ENCODE peak calls at places on chromosomes 3 and 15, in four cellular contexts. N is H1, S is HepG2, R is WTC11. T is an unnamed sample.

GRCh38 chr3:87109431-87109830 is 117.7 kb upstream of the CHMP2B start:
- DNase-seq in R (no peak), N (no peak), S (no peak), T (no peak)

GRCh38 chr3:161066926-161067325 is 38.2 kb downstream of the B3GALNT1 start:
- DNase-seq in S (no peak), R (no peak), N (no peak), T (no peak)

GRCh38 chr15:66625974-66626373 is 60.2 kb upstream of the LCTL start:
- DNase-seq in S (no peak), R (no peak), N (no peak), T (no peak)

GRCh38 chr3:32283304-32283703 is 44.8 kb downstream of the CMTM8 start:
- DNase-seq in S (no peak), N (no peak), R (no peak), T (no peak)

GRCh38 chr3:152302521-152303021 is 33.8 kb downstream of the MBNL1 start:
- DNase-seq in N (no peak), R (no peak), S (peak), T (peak)

GRCh38 chr3:160061525-160061924 is 72.9 kb downstream of the IL12A start:
- DNase-seq in N (no peak), R (no peak), S (no peak), T (no peak)

GRCh38 chr15:77327844-77328529 is 91.9 kb downstream of the PEAK1 start:
- DNase-seq in R (no peak), S (no peak), N (no peak), T (no peak)

GRCh38 chr15:34973512-34973911 is 4.0 kb upstream of the AQR start:
- DNase-seq in S (no peak), N (no peak), R (no peak), T (no peak)

GRCh38 chr3:45988100-45988761 is 7.4 kb downstream of the FYCO1 start:
- DNase-seq in N (no peak), S (no peak), R (no peak), T (no peak)

GRCh38 chr3:30098656-30099454 is 507.5 kb upstream of the TGFBR2 start:
- DNase-seq in R (no peak), N (no peak), S (peak), T (no peak)

GRCh38 chr15:84840741-84841429 is 23.7 kb downstream of the ALPK3 start:
- DNase-seq in R (no peak), S (peak), N (no peak), T (no peak)

GRCh38 chr15:40333922-40334492 is 6.7 kb downstream of the CCDC9B start:
- DNase-seq in S (no peak), R (no peak), N (no peak), T (no peak)

GRCh38 chr15:45637552-45638033 is 2.8 kb downstream of the SQOR start:
- DNase-seq in R (no peak), S (peak), N (no peak), T (peak)

GRCh38 chr3:88991496-88991895 is 115.9 kb upstream of the EPHA3 start:
- DNase-seq in S (no peak), N (no peak), R (no peak), T (no peak)

GRCh38 chr15:57298204-57298603 is 78.1 kb upstream of the CGNL1 start:
- DNase-seq in S (no peak), R (no peak), N (no peak), T (no peak)

GRCh38 chr15:23869391-23869790 is 182.3 kb upstream of the NDN start:
- DNase-seq in N (no peak), R (peak), S (peak), T (no peak)

GRCh38 chr15:40415226-40415625 is 9.6 kb downstream of the IVD start:
- DNase-seq in S (no peak), N (no peak), R (no peak), T (no peak)

GRCh38 chr3:11185144-11185543 is 30.9 kb downstream of the HRH1 start:
- DNase-seq in S (no peak), R (no peak), N (no peak), T (no peak)

GRCh38 chr15:59528965-59529402 is 82.6 kb upstream of the GCNT3 start:
- DNase-seq in R (peak), S (peak), N (peak), T (no peak)

GRCh38 chr15:97319316-97319715 is 641.2 kb upstream of the ARRDC4 start:
- DNase-seq in S (no peak), R (no peak), N (no peak), T (no peak)

GRCh38 chr3:55207744-55208143 is 279.4 kb downstream of the WNT5A start:
- DNase-seq in N (no peak), R (no peak), S (no peak), T (no peak)

GRCh38 chr3:133944181-133944580 is 48.5 kb upstream of the RAB6B start:
- DNase-seq in S (no peak), R (no peak), N (no peak), T (no peak)

GRCh38 chr3:178350763-178351162 is 185.5 kb upstream of the KCNMB2 start:
- DNase-seq in N (no peak), R (no peak), S (no peak), T (no peak)
- TF ChIP-seq ATF2 in N (no peak), R (no peak), S (no peak), T (no peak)

DNA sequence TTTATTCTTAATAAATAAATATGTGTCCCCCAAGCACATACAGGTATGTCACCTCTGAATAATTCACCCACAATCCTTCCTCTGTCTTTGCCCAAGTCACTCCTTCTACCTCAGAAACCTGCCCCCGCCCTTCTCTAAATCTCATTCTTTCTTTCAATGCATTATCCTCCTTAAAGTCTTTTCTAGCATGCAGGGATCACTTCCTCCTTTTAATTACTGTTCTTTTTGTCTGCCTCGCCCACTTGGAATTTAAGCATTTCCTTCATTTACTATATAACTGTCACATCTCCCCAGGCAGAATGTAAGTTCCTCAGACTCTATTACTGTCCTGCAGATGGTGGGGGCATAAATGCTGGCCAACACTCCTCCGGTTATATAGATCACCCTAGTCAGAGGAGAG is 7.8 kb downstream of the CCDC80 start:
- DNase-seq in R (no peak), N (no peak), S (no peak), T (no peak)
- TF ChIP-seq ATF2 in R (no peak), N (no peak), S (no peak), T (no peak)

DNA sequence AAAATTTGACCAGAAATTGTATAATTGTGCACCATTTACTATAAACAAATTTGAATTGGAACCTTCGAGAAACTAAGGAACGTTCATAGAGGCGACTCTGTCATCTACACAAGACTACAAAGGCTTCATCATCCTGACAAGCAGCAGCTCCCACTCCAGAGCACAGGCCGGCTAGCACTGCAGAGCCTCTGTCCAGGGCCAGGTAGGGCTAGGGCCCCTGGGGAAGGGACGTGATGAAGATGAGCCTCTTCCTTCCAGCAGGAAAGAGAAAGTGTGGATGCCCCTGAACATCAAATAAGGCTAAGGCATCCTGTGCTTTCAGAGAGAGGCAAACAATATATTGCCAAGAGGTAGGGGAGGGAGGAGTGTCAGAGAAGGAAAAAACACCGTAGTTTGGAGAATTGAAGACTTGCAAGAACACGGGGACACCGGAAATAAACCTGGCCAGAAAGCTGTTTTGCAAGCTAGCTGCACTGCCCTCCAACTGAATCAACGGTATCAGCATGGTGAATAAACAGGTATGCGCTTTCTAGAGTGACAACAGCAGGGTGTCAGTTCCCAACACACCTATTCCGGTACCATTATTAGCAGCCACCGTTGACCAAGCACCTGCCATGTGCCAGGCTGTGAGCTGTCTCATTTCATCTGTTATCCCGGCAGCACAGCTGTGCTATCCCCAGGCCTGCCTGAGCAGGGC is 12.4 kb downstream of the XXYLT1 start:
- DNase-seq in S (peak), R (no peak), N (no peak), T (no peak)
- TF ChIP-seq ATF2 in S (no peak), R (no peak), N (no peak), T (no peak)

GRCh38 chr3:114454592-114455251 is 160.9 kb downstream of the TIGIT start:
- DNase-seq in S (no peak), R (no peak), N (no peak), T (no peak)

GRCh38 chr3:114451561-114452018 is 157.8 kb downstream of the TIGIT start:
- DNase-seq in R (no peak), N (no peak), S (peak), T (no peak)

GRCh38 chr3:114452176-114452744 is 158.4 kb downstream of the TIGIT start:
- DNase-seq in S (no peak), N (no peak), R (no peak), T (no peak)

GRCh38 chr3:114455432-114455831 is 161.6 kb downstream of the TIGIT start:
- DNase-seq in R (no peak), S (no peak), N (no peak), T (no peak)

DNA sequence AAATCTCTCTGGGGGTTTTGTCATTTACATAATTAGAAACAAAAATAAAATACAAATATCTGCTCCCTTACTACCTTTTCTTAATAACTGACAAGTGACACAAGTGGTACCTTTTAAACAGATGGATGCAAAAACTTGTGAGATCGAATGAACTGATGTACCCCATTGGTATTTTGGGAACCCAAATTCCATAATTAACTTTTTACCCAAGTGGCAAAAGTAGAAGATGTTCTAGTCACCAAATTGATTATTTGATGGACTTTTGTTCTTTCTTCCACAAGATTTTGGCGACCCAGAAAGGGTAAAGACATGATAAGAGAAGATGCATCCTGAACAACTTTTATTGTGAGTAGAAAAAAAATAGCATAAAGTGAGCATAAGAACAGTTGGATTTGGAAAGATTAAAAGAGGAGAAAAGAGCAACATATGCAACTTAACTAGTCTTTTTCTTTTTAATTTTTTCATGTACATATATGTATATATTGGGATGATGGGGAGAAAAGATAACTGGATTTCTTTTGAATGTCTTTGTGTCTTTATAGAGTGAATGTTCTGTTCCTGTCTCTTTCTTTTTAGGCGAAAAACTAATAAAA is 159.6 kb downstream of the TIGIT start:
- DNase-seq in S (no peak), N (no peak), R (no peak), T (no peak)
- TF ChIP-seq ATF2 in S (no peak), N (no peak), R (no peak), T (no peak)